ENCODE peak calls at places on chromosomes 6 and 20, in four cellular contexts. P is HepG2, G is A549, R is K562. X is an unnamed sample.

GRCh38 chr6:70673601-70674000 is 5.9 kb downstream of the SMAP1 start:
- DNase-seq in P (no peak), R (no peak), G (no peak), X (no peak)

GRCh38 chr6:16687045-16687444 is 74.2 kb downstream of the ATXN1 start:
- DNase-seq in G (no peak), P (no peak), R (no peak), X (no peak)

GRCh38 chr6:7512320-7512719 is 29.2 kb upstream of the DSP start:
- DNase-seq in R (no peak), G (no peak), P (no peak), X (no peak)

GRCh38 chr6:73064261-73064660 is 161.0 kb downstream of the KHDC1L start:
- DNase-seq in P (no peak), G (no peak), R (no peak), X (no peak)

GRCh38 chr6:41302638-41303037 is 16.2 kb upstream of the TREM1 start:
- DNase-seq in P (no peak), G (no peak), R (no peak), X (no peak)

GRCh38 chr6:101722991-101723579 is 329.6 kb downstream of the GRIK2 start:
- DNase-seq in P (no peak), R (no peak), G (peak; percentile 28), X (no peak)

GRCh38 chr6:157449610-157450009 is 68.6 kb downstream of the ZDHHC14 start:
- DNase-seq in G (no peak), P (no peak), R (no peak), X (no peak)

GRCh38 chr20:62158541-62158940 is 15.0 kb downstream of the SS18L1 start:
- DNase-seq in R (no peak), G (no peak), P (no peak), X (no peak)

GRCh38 chr20:5835234-5835845 is 85.1 kb downstream of the SHLD1 start:
- DNase-seq in G (peak; percentile 54), R (no peak), P (peak; percentile 78), X (no peak)

GRCh38 chr6:169246445-169246844 is 7.2 kb downstream of the THBS2 start:
- DNase-seq in R (no peak), G (no peak), P (no peak), X (no peak)

GRCh38 chr20:24776755-24777271 is 172.3 kb upstream of the CST7 start:
- DNase-seq in P (no peak), R (no peak), G (no peak), X (no peak)

GRCh38 chr6:70133246-70133645 is 169.6 kb downstream of the COL9A1 start:
- DNase-seq in R (no peak), P (no peak), G (no peak), X (no peak)

GRCh38 chr20:62815066-62815991 is 1.5 kb upstream of the COL9A3 start:
- DNase-seq in R (peak; percentile 45), P (peak; percentile 92), G (no peak), X (peak; percentile 65)

GRCh38 chr6:1406306-1407058 is 17.1 kb downstream of the FOXF2 start:
- DNase-seq in R (no peak), P (no peak), G (no peak), X (no peak)

GRCh38 chr6:84789170-84789569 is 24.8 kb upstream of the TBX18 start:
- DNase-seq in P (no peak), R (no peak), G (no peak), X (no peak)

GRCh38 chr20:23142162-23143050 is 56.3 kb upstream of the CD93 start:
- DNase-seq in R (no peak), P (no peak), G (no peak), X (no peak)

GRCh38 chr6:95292011-95292410 is 285.3 kb upstream of the MANEA start:
- DNase-seq in G (no peak), P (no peak), R (no peak), X (no peak)

GRCh38 chr6:19838442-19839236 is 1.5 kb downstream of the ID4 start:
- DNase-seq in P (peak; percentile 95), G (peak; percentile 27), R (no peak), X (peak; percentile 73)

GRCh38 chr20:944774-945410 is 28.8 kb upstream of the ANGPT4 start:
- DNase-seq in P (no peak), G (no peak), R (no peak), X (peak; percentile 36)

GRCh38 chr20:940926-941325 is 24.8 kb upstream of the ANGPT4 start:
- DNase-seq in P (no peak), R (no peak), G (no peak), X (no peak)

GRCh38 chr20:939606-940005 is 23.5 kb upstream of the ANGPT4 start:
- DNase-seq in G (no peak), R (no peak), P (no peak), X (no peak)

GRCh38 chr20:944148-944547 is 28.0 kb upstream of the ANGPT4 start:
- DNase-seq in G (no peak), P (no peak), R (no peak), X (no peak)

DNA sequence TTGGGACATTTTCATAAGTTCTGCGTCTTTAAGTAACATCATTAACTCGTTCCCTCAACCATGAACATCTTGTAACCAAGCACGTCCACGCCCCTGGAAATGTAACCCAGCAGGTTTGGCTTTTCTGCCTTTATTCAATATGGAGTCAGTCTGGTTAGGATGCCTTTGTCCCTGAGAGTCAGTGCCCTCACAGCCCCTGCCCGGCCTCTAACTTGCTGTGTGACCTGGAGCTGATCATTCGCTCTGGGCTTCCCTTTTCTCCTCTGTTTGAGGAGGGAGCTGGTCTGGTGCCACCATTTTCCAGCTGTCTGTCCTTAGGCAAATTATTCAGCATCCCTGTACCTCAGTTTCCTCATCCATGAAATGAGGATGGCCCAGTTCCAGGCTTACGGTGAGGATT is 26.5 kb upstream of the ANGPT4 start:
- DNase-seq in P (no peak), R (no peak), G (no peak), X (no peak)
- TF ChIP-seq ESRRA in P (no peak), R (no peak), G (no peak), X (no peak)

GRCh38 chr6:34654061-34654460 is 42.5 kb downstream of the ILRUN start:
- DNase-seq in G (no peak), R (no peak), P (no peak), X (no peak)
- TF ChIP-seq NR3C1 in G (no peak), R (no peak), P (no peak), X (no peak)

DNA sequence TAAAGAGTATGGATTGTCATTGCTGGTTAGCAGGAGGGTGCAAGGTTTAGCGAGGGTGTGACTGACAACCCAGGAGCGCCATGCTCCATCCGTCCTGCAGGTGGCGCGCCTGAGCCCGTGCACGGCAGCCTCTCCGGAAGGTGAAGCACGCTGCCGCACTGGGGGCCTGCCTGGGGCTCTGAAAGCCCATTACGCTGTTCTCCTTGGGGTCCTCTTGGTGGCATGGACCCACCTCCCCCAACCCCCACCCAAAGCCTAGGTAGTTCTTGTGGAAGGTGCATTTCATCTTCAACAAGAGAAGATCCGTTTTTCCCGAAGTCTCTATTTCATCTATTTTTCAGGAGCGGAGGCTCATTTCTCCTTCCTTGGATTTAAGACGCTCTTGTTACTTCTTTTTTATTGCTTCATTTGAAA is 197.4 kb upstream of the KCNG1 start:
- DNase-seq in P (peak; percentile 23), R (peak; percentile 77), G (peak; percentile 33), X (peak; percentile 81)
- TF ChIP-seq ESRRA in P (no peak), R (peak; percentile 28), G (no peak), X (no peak)

GRCh38 chr6:81171991-81172740 is 580.3 kb downstream of the TENT5A start:
- DNase-seq in G (no peak), R (no peak), P (no peak), X (no peak)
- TF ChIP-seq NR3C1 in G (no peak), R (no peak), P (no peak), X (no peak)

X was measured in WTC11.